ENCODE peak calls at places on chromosomes 12 and 14, in eight cellular contexts. M, S, E, Z, R, N, V and X are unnamed samples.
A peak's percentile ranks its signal among the peaks of the same experiment; 100 is the strongest.

GRCh38 chr12:25806271-25806670 is 152.2 kb upstream of the RASSF8 start:
- DNase-seq in M (no peak), S (no peak), E (no peak), Z (no peak), R (no peak), N (peak; percentile 37), V (peak; percentile 57), X (no peak)

GRCh38 chr14:104136472-104137296 is 1.7 kb upstream of the KIF26A start:
- DNase-seq in M (no peak), S (peak; percentile 47), E (peak; percentile 24), Z (no peak), R (no peak), N (peak; percentile 37), V (no peak), X (no peak)

GRCh38 chr12:94994312-94994711 is 9.2 kb downstream of the NDUFA12 start:
- DNase-seq in M (no peak), S (no peak), E (no peak), Z (no peak), R (no peak), N (peak; percentile 91), V (peak; percentile 76), X (no peak)

GRCh38 chr12:100827901-100828520 is 33.4 kb downstream of the ANO4 start:
- DNase-seq in M (peak; percentile 12), S (peak; percentile 20), E (peak; percentile 59), Z (peak; percentile 75), R (no peak), N (peak; percentile 48), V (peak; percentile 62), X (no peak)

GRCh38 chr14:74888164-74889158 is 6.7 kb downstream of the DLST start:
- DNase-seq in M (peak; percentile 38), S (peak; percentile 54), E (no peak), Z (no peak), R (no peak), N (peak; percentile 50), V (peak; percentile 57), X (no peak)

GRCh38 chr14:84090837-84091236 is 1439.1 kb upstream of the FLRT2 start:
- DNase-seq in M (no peak), S (no peak), E (no peak), Z (no peak), R (no peak), N (no peak), V (no peak), X (no peak)

GRCh38 chr12:79055926-79056674 is 191.5 kb downstream of the SYT1 start:
- DNase-seq in M (no peak), S (no peak), E (no peak), Z (peak; percentile 38), R (no peak), N (peak; percentile 83), V (peak; percentile 39), X (no peak)

GRCh38 chr12:51391047-51391837 is at the start of gene GALNT6:
- DNase-seq in M (peak; percentile 85), S (peak; percentile 55), E (peak; percentile 27), Z (no peak), R (peak; percentile 91), N (peak; percentile 42), V (peak; percentile 72), X (peak; percentile 68)

GRCh38 chr14:97251423-97252155 is 454.4 kb downstream of the VRK1 start:
- DNase-seq in M (peak; percentile 36), S (peak; percentile 14), E (no peak), Z (no peak), R (no peak), N (no peak), V (no peak), X (no peak)

GRCh38 chr12:99436584-99436983 is 211.0 kb upstream of the GARIN6 start:
- DNase-seq in M (no peak), S (no peak), E (no peak), Z (no peak), R (no peak), N (no peak), V (no peak), X (no peak)

GRCh38 chr12:132729541-132730320 is 19.1 kb downstream of the PGAM5 start:
- DNase-seq in M (no peak), S (peak; percentile 29), E (no peak), Z (no peak), R (no peak), N (no peak), V (peak; percentile 26), X (no peak)

GRCh38 chr12:66550626-66551025 is 128.2 kb downstream of the GRIP1 start:
- DNase-seq in M (no peak), S (no peak), E (no peak), Z (no peak), R (no peak), N (peak; percentile 27), V (no peak), X (no peak)

GRCh38 chr14:26855051-26855753 is 257.4 kb upstream of the NOVA1 start:
- DNase-seq in M (no peak), S (no peak), E (no peak), Z (no peak), R (no peak), N (no peak), V (no peak), X (no peak)

GRCh38 chr12:32302218-32302826 is 97.0 kb upstream of the FGD4 start:
- DNase-seq in M (peak; percentile 57), S (no peak), E (peak; percentile 43), Z (peak; percentile 36), R (peak; percentile 38), N (peak; percentile 15), V (peak; percentile 37), X (no peak)

GRCh38 chr12:39912211-39912980 is 193.5 kb downstream of the SLC2A13 start:
- DNase-seq in M (no peak), S (no peak), E (peak; percentile 14), Z (no peak), R (no peak), N (no peak), V (no peak), X (no peak)

GRCh38 chr12:42130670-42131402 is 13.8 kb downstream of the GXYLT1 start:
- DNase-seq in M (no peak), S (no peak), E (no peak), Z (no peak), R (no peak), N (peak; percentile 64), V (peak; percentile 63), X (no peak)

GRCh38 chr12:6603095-6603567 is 4.0 kb downstream of the CHD4 start:
- DNase-seq in M (peak; percentile 28), S (peak; percentile 90), E (no peak), Z (no peak), R (peak; percentile 39), N (peak; percentile 58), V (peak; percentile 47), X (no peak)

GRCh38 chr12:12582895-12583303 is 20.2 kb upstream of the DUSP16 start:
- DNase-seq in M (no peak), S (no peak), E (no peak), Z (no peak), R (no peak), N (peak; percentile 34), V (peak; percentile 79), X (no peak)

GRCh38 chr12:1886396-1887008 is 31.9 kb downstream of the CACNA2D4 start:
- DNase-seq in M (no peak), S (no peak), E (no peak), Z (no peak), R (no peak), N (no peak), V (no peak), X (no peak)

GRCh38 chr14:76647699-76648298 is 113.5 kb upstream of the VASH1 start:
- DNase-seq in M (peak; percentile 35), S (peak; percentile 37), E (peak; percentile 44), Z (peak; percentile 78), R (peak; percentile 32), N (peak; percentile 66), V (peak; percentile 62), X (no peak)

GRCh38 chr12:51836833-51837184 is 11.7 kb downstream of the FIGNL2 start:
- DNase-seq in M (no peak), S (peak; percentile 55), E (no peak), Z (no peak), R (no peak), N (no peak), V (no peak), X (no peak)

GRCh38 chr14:68225321-68225720 is 405.7 kb downstream of the RAD51B start:
- DNase-seq in M (no peak), S (no peak), E (no peak), Z (no peak), R (no peak), N (no peak), V (no peak), X (no peak)

GRCh38 chr12:6285063-6285477 is 25.4 kb upstream of the PLEKHG6 start:
- DNase-seq in M (peak; percentile 85), S (peak; percentile 58), E (peak; percentile 5), Z (peak; percentile 82), R (peak; percentile 86), N (peak; percentile 83), V (peak; percentile 79), X (no peak)

GRCh38 chr12:79847417-79847816 is 87.5 kb downstream of the PPP1R12A start:
- DNase-seq in M (no peak), S (no peak), E (no peak), Z (no peak), R (no peak), N (no peak), V (no peak), X (no peak)